ENCODE peak calls at places on chromosomes 4 and X, in nine cellular contexts. I is cardiac muscle cell, J is IMR-90, L is A549, X is SK-N-SH, N is ovary, D is lower lobe of right lung, B is transverse colon, Q is endothelial cell of umbilical vein. O is an unnamed sample. For H3K4me1, the result is how much of the 10 kb centered on the place peaks cover.

GRCh38 chr4:144350706-144351105 is 210.2 kb upstream of the GYPA start:
- DNase-seq in I (no peak), J (no peak), L (no peak), X (no peak), N (no peak), D (no peak), B (no peak), Q (peak), O (no peak)

GRCh38 chrX:24173115-24173847 is 23.8 kb downstream of the ZFX start:
- DNase-seq in I (no peak), J (no peak), L (no peak), X (no peak), N (no peak), D (no peak), B (no peak), Q (no peak), O (no peak)

GRCh38 chr4:111695677-111696076 is 449.6 kb upstream of the FAM241A start:
- DNase-seq in I (no peak), J (no peak), L (no peak), X (no peak), N (no peak), D (no peak), B (no peak), Q (no peak), O (no peak)

GRCh38 chrX:134803551-134804183 is 145.4 kb upstream of the PLAC1 start:
- DNase-seq in I (no peak), J (no peak), L (no peak), X (no peak), N (no peak), D (no peak), B (no peak), Q (no peak), O (peak)

GRCh38 chr4:80592950-80593349 is 257.4 kb downstream of the CFAP299 start:
- DNase-seq in I (no peak), J (no peak), L (peak), X (peak), N (no peak), D (no peak), B (no peak), Q (no peak), O (no peak)

GRCh38 chrX:148784859-148785655 is 284.6 kb downstream of the AFF2 start:
- DNase-seq in I (no peak), J (no peak), L (no peak), X (no peak), N (no peak), D (no peak), B (no peak), Q (no peak), O (no peak)

GRCh38 chr4:26819026-26819425 is 41.6 kb upstream of the STIM2 start:
- DNase-seq in I (no peak), J (no peak), L (no peak), X (no peak), N (no peak), D (no peak), B (no peak), Q (no peak), O (no peak)

GRCh38 chrX:8815460-8816065 is 14.4 kb upstream of the FAM9A start:
- DNase-seq in I (peak), J (peak), L (peak), X (peak), N (no peak), D (no peak), B (no peak), Q (peak), O (no peak)

GRCh38 chr4:140004580-140005314 is 149.2 kb downstream of the MAML3 start:
- DNase-seq in I (peak), J (peak), L (no peak), X (peak), N (peak), D (peak), B (no peak), Q (peak), O (no peak)

GRCh38 chr4:144709793-144710525 is 64.0 kb downstream of the HHIP start:
- DNase-seq in I (no peak), J (peak), L (peak), X (no peak), N (no peak), D (no peak), B (peak), Q (peak), O (no peak)

GRCh38 chrX:9141496-9141895 is 107.6 kb upstream of the FAM9B start:
- DNase-seq in I (no peak), J (peak), L (peak), X (no peak), N (no peak), D (no peak), B (no peak), Q (no peak), O (no peak)

GRCh38 chr4:675036-675804 is 878 bp downstream of the MYL5 start:
- DNase-seq in I (no peak), J (no peak), L (no peak), X (peak), N (peak), D (peak), B (peak), Q (no peak), O (no peak)

GRCh38 chrX:150913511-150913910 is 15.0 kb upstream of the CD99L2 start:
- DNase-seq in I (no peak), J (peak), L (no peak), X (no peak), N (no peak), D (no peak), B (no peak), Q (no peak), O (no peak)

GRCh38 chrX:122913764-122914163 is 270.3 kb upstream of the GRIA3 start:
- DNase-seq in I (no peak), J (no peak), L (no peak), X (no peak), N (no peak), D (no peak), B (no peak), Q (no peak), O (no peak)

GRCh38 chr4:52037730-52038108 is 380 bp downstream of the SGCB start:
- DNase-seq in I (peak), J (peak), L (peak), X (peak), N (peak), D (no peak), B (peak), Q (peak), O (no peak)

GRCh38 chrX:94576367-94577004 is 902.5 kb downstream of the FAM133A start:
- DNase-seq in I (no peak), J (no peak), L (no peak), X (peak), N (no peak), D (no peak), B (no peak), Q (no peak), O (no peak)

GRCh38 chr4:32140636-32141035 is 1420.5 kb downstream of the PCDH7 start:
- DNase-seq in I (no peak), J (peak), L (peak), X (no peak), N (no peak), D (no peak), B (no peak), Q (peak), O (no peak)

GRCh38 chrX:2828404-2829065 is at the start of gene GYG2:
- DNase-seq in I (peak), J (peak), L (peak), X (peak), N (peak), D (no peak), B (peak), Q (no peak), O (no peak)

GRCh38 chrX:139692506-139692849 is 15.5 kb downstream of the MCF2 start:
- DNase-seq in I (no peak), J (no peak), L (no peak), X (no peak), N (no peak), D (no peak), B (no peak), Q (no peak), O (no peak)

GRCh38 chr4:23947826-23948225 is 58.0 kb upstream of the PPARGC1A start:
- DNase-seq in I (peak), J (peak), L (no peak), X (no peak), N (no peak), D (no peak), B (no peak), Q (no peak), O (no peak)

GRCh38 chrX:39855748-39856129 is 242.0 kb downstream of the BCOR start:
- DNase-seq in I (no peak), J (peak), L (peak), X (no peak), N (no peak), D (no peak), B (peak), Q (peak), O (peak)

GRCh38 chrX:47191331-47191730 is 2.3 kb upstream of the UBA1 start:
- DNase-seq in I (peak), J (no peak), L (no peak), X (no peak), N (no peak), D (no peak), B (peak), Q (peak), O (peak)

GRCh38 chr4:20254517-20255250 is 3.0 kb downstream of the SLIT2 start:
- DNase-seq in I (peak), J (peak), L (no peak), X (peak), N (peak), D (peak), B (no peak), Q (peak), O (no peak)

GRCh38 chr4:25632135-25632534 is 23.5 kb upstream of the SLC34A2 start:
- DNase-seq in I (no peak), J (no peak), L (peak), X (no peak), N (no peak), D (no peak), B (peak), Q (no peak), O (no peak)

GRCh38 chr4:2393353-2394270 is 24.8 kb downstream of the ZFYVE28 start:
- DNase-seq in I (peak), J (no peak), L (no peak), X (no peak), N (no peak), D (no peak), B (peak), Q (no peak), O (peak)

GRCh38 chrX:122135070-122135469 is 1049.0 kb upstream of the GRIA3 start:
- DNase-seq in I (no peak), J (no peak), L (no peak), X (no peak), N (no peak), D (no peak), B (no peak), Q (no peak), O (no peak)

GRCh38 chr4:99645036-99645435 is 12.6 kb downstream of the C4orf54 start:
- DNase-seq in I (no peak), J (no peak), L (no peak), X (no peak), N (no peak), D (no peak), B (no peak), Q (no peak), O (no peak)

GRCh38 chr4:99645638-99646037 is 12.0 kb downstream of the C4orf54 start:
- DNase-seq in I (no peak), J (no peak), L (no peak), X (no peak), N (no peak), D (no peak), B (no peak), Q (no peak), O (no peak)

GRCh38 chr4:99640676-99641075 is 17.0 kb downstream of the C4orf54 start:
- DNase-seq in I (no peak), J (no peak), L (no peak), X (no peak), N (no peak), D (no peak), B (no peak), Q (peak), O (no peak)

GRCh38 chr4:99642725-99643489 is 14.7 kb downstream of the C4orf54 start:
- DNase-seq in I (no peak), J (no peak), L (no peak), X (no peak), N (peak), D (no peak), B (no peak), Q (no peak), O (no peak)

DNA sequence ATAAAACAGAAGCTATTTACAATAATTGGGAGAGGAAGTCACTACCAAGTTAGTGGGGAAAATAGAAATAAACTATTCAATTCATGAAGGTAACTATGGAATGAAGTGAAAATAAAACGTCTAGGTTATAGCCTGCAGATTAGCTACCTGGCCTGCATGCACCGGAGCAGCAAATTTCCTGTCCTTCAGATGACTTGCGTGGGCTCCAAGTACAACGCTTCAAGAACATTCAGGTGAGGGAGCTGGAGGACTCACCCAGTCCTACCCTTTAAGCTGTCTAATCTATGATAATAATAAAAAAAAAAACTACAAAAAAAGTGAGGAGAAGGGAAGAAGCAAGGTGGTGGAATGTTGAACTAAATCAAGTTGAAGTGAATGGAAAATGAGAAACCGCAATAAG is 13.2 kb downstream of the C4orf54 start:
- DNase-seq in I (no peak), J (no peak), L (no peak), X (no peak), N (no peak), D (no peak), B (no peak), Q (no peak), O (no peak)
- H3K4me3 ChIP-seq in I (no peak), J (no peak), L (no peak), X (no peak), N (no peak), D (no peak), B (no peak), Q (no peak), O (no peak)

GRCh38 chrX:21975242-21975641 is 34.7 kb downstream of the SMS start:
- DNase-seq in I (no peak), J (no peak), L (no peak), X (no peak), N (no peak), D (no peak), B (no peak), Q (no peak), O (no peak)

GRCh38 chrX:21973321-21974010 is 33.0 kb downstream of the SMS start:
- DNase-seq in I (no peak), J (no peak), L (no peak), X (no peak), N (no peak), D (no peak), B (no peak), Q (no peak), O (no peak)

GRCh38 chrX:21972046-21972445 is 31.5 kb downstream of the SMS start:
- DNase-seq in I (no peak), J (no peak), L (no peak), X (no peak), N (no peak), D (no peak), B (no peak), Q (no peak), O (no peak)

GRCh38 chrX:21974011-21974385 is 33.5 kb downstream of the SMS start:
- DNase-seq in I (no peak), J (no peak), L (no peak), X (no peak), N (no peak), D (no peak), B (no peak), Q (no peak), O (no peak)

DNA sequence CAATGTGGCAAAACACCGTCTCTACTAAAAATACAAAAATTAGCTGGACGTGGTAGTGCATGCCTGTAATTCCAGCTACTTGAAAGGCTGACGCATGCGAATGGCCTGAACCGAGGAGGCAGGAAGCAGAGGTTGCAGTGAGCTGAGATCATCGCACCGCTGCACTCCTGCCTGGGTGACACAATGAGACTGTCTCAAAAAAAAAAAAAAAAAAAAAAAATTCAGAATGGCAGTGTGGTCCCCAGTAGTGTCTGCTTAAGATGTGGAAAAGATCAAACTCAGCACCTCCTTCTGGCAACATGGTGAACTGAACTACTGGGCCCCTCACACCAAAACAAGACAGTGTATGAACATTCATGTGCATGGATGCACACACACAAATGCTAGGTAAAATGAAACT is 32.2 kb downstream of the SMS start:
- DNase-seq in I (no peak), J (peak), L (peak), X (no peak), N (no peak), D (no peak), B (no peak), Q (peak), O (peak)
- H3K27ac ChIP-seq in I (peak), J (peak), L (no peak), X (peak), N (no peak), D (no peak), B (peak), Q (peak), O (no peak)

DNA sequence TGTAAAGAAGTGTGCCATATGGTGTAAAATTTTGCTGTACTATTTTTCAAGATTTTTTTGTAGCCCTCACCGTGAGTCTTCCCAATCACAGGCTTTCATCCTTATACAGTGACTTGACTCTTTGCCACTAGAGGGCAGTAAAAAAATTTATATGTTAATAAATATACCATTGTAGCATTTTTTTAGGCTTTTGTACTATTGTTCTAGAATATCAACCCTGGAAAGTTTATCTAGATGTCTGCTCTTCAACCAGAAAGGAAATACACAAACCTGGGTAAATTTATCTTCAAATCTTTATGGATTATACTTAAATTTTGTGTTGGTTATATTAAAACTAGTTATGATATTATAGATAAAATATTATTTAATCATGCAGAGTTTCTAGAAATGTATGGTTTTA is 235.3 kb downstream of the TENM3 start:
- DNase-seq in I (peak), J (peak), L (peak), X (peak), N (no peak), D (no peak), B (no peak), Q (peak), O (no peak)
- H3K4me1 ChIP-seq in I (under half), J (under half), L (under half), X (under half), N (under half), D (under half), B (under half), Q (under half), O (under half)

DNA sequence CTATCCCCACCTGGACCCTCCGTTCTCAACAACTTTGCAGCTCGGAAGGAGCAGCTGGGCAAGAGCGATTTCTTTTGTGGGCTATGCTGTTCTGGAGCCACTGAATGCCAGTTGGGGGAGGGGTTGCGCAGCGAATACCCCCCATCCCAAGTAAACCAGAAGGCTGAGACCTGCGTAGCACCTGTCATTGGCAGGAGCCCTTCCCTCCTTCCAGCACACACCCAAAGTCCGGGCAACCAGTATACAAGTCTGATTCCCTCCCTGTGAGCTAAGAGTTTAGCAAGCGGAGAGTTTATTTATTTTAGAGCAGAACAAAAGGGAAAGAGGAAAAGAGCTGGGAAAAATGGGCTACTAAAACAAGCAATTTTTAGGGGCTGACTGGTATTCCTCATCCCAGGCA is 544 bp downstream of the TMEM35A start:
- DNase-seq in I (no peak), J (peak), L (no peak), X (no peak), N (no peak), D (no peak), B (no peak), Q (peak), O (no peak)
- H3K4me3 ChIP-seq in I (peak), J (peak), L (no peak), X (peak), N (peak), D (peak), B (peak), Q (peak), O (no peak)